ENCODE peak calls at places on chromosomes 2 and 18, in seven cellular contexts. U, Z, S, T, Q, P and R are unnamed samples.

GRCh38 chr2:80971-81736 is 34.8 kb upstream of the FAM110C start:
- DNase-seq in S (no peak), Z (no peak), P (no peak), U (no peak), T (no peak), Q (no peak), R (no peak)

GRCh38 chr18:40179647-40180175 is 1775.3 kb upstream of the PIK3C3 start:
- DNase-seq in Q (no peak), Z (peak), U (no peak), T (no peak), S (no peak), P (no peak), R (no peak)

GRCh38 chr18:55582325-55582724 is 5.7 kb downstream of the TCF4 start:
- DNase-seq in T (no peak), Q (no peak), Z (no peak), P (no peak), U (no peak), S (no peak), R (no peak)

GRCh38 chr2:236162804-236163482 is 5.2 kb downstream of the GBX2 start:
- DNase-seq in Q (no peak), T (no peak), S (no peak), P (no peak), Z (no peak), U (no peak), R (no peak)

GRCh38 chr2:79327460-79327859 is 167.9 kb upstream of the REG3A start:
- DNase-seq in Q (no peak), U (no peak), P (no peak), T (no peak), S (no peak), Z (no peak), R (no peak)

GRCh38 chr2:144320491-144320890 is 199.4 kb downstream of the ZEB2 start:
- DNase-seq in U (peak), P (no peak), Z (peak), T (no peak), S (no peak), Q (no peak), R (no peak)

GRCh38 chr2:28565720-28566295 is 69.9 kb downstream of the PLB1 start:
- DNase-seq in Q (no peak), U (no peak), Z (no peak), S (no peak), P (no peak), T (peak), R (no peak)

GRCh38 chr2:119040730-119041129 is 98.7 kb downstream of the MARCO start:
- DNase-seq in Q (no peak), P (no peak), U (no peak), T (no peak), Z (no peak), S (no peak), R (no peak)

GRCh38 chr2:71082402-71083252 is 14.2 kb downstream of the NAGK start:
- DNase-seq in Z (no peak), Q (no peak), P (no peak), T (no peak), S (no peak), U (no peak), R (no peak)

GRCh38 chr2:174023591-174024523 is 58.7 kb upstream of the SP3 start:
- DNase-seq in Z (peak), U (peak), S (peak), Q (peak), T (no peak), P (peak), R (no peak)

GRCh38 chr2:68746408-68746807 is 11.8 kb downstream of the ARHGAP25 start:
- DNase-seq in P (no peak), S (no peak), U (no peak), Z (no peak), Q (no peak), T (no peak), R (no peak)

GRCh38 chr2:237912271-237913192 is 53.1 kb downstream of the RAMP1 start:
- DNase-seq in Z (no peak), S (no peak), Q (no peak), P (no peak), U (no peak), T (no peak), R (no peak)

GRCh38 chr2:186780701-186781316 is 68.2 kb downstream of the ZSWIM2 start:
- DNase-seq in Q (peak), P (peak), S (no peak), T (no peak), Z (peak), U (peak), R (no peak)

GRCh38 chr2:130901061-130901460 is 64.3 kb downstream of the ARHGEF4 start:
- DNase-seq in Z (no peak), U (no peak), P (no peak), Q (no peak), T (no peak), S (no peak), R (no peak)

GRCh38 chr2:169900686-169901085 is 73.4 kb downstream of the UBR3 start:
- DNase-seq in P (no peak), Q (no peak), T (no peak), S (no peak), U (no peak), Z (peak), R (no peak)

GRCh38 chr2:227849906-227850305 is 21.5 kb upstream of the DAW1 start:
- DNase-seq in S (no peak), P (no peak), Q (peak), T (no peak), U (no peak), Z (peak), R (no peak)

GRCh38 chr18:43875496-43875895 is 598.2 kb upstream of the SYT4 start:
- DNase-seq in U (peak), Z (no peak), Q (no peak), P (no peak), T (no peak), S (no peak), R (no peak)

GRCh38 chr2:227407601-227408089 is 19.9 kb upstream of the SCYGR1 start:
- DNase-seq in S (peak), T (no peak), P (no peak), U (no peak), Z (no peak), Q (no peak), R (no peak)

GRCh38 chr18:43161528-43161927 is 46.0 kb upstream of the RIT2 start:
- DNase-seq in T (no peak), P (no peak), U (peak), Q (no peak), S (no peak), Z (peak), R (no peak)

GRCh38 chr2:234446404-234447076 is 50.3 kb downstream of the ARL4C start:
- DNase-seq in Z (no peak), Q (no peak), S (peak), T (no peak), U (no peak), P (no peak), R (no peak)

GRCh38 chr18:34862561-34862960 is 152.5 kb downstream of the DTNA start:
- DNase-seq in S (no peak), T (no peak), Z (no peak), P (no peak), Q (no peak), U (no peak), R (no peak)

GRCh38 chr18:34659579-34660517 is 50.2 kb upstream of the DTNA start:
- DNase-seq in Q (peak), U (peak), Z (peak), S (peak), P (peak), T (peak), R (peak)

GRCh38 chr2:241538838-241539615 is 19.5 kb upstream of the BOK start:
- DNase-seq in U (no peak), P (no peak), S (no peak), Z (no peak), Q (no peak), T (no peak), R (no peak)

GRCh38 chr2:238294393-238295143 is 6.2 kb upstream of the PER2 start:
- DNase-seq in U (no peak), Q (no peak), Z (no peak), S (no peak), T (no peak), P (peak), R (no peak)

GRCh38 chr2:58845011-58845410 is 603.9 kb upstream of the FANCL start:
- DNase-seq in S (no peak), Z (no peak), U (no peak), Q (no peak), T (no peak), P (no peak), R (no peak)

GRCh38 chr2:26768759-26769500 is 4.8 kb downstream of the SLC35F6 start:
- DNase-seq in U (peak), S (peak), Q (no peak), P (no peak), Z (no peak), T (no peak), R (no peak)

GRCh38 chr2:26767894-26768487 is 3.9 kb downstream of the SLC35F6 start:
- DNase-seq in T (no peak), Q (no peak), P (no peak), Z (no peak), U (no peak), S (no peak), R (no peak)

GRCh38 chr2:26772064-26773001 is 8.2 kb downstream of the SLC35F6 start:
- DNase-seq in P (peak), Q (no peak), Z (peak), T (peak), S (peak), U (peak), R (peak)

GRCh38 chr2:26769501-26769850 is 5.4 kb downstream of the SLC35F6 start:
- DNase-seq in S (no peak), P (no peak), T (no peak), Z (no peak), Q (no peak), U (no peak), R (no peak)

GRCh38 chr2:26770986-26771586 is 7.0 kb downstream of the SLC35F6 start:
- DNase-seq in P (peak), U (peak), S (peak), T (peak), Q (no peak), Z (peak), R (peak)
- TF ChIP-seq CTCF in P (peak), U (peak), S (no peak), T (no peak), Q (peak), Z (peak), R (peak)

DNA sequence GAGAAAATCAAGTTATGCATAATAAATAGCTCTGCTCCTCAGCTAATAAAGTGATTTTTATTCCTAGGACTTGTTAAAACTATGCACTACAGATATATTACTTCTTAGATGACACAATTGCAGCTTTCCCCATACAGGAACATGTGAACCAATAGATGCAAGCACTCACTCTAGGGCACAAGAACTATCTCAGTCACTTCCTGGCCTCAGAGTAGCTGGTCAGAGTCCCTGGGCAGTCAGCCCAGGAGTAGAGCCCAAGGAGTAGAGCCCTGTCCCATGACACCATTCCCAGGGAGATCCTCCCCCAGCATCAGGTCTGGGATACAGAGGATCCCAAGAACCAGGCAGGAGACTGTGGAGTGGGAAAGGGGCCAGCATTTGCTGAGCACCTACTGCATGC is 2.7 kb downstream of the TNS1 start:
- DNase-seq in P (no peak), T (peak), Q (no peak), Z (peak), S (no peak), U (peak), R (no peak)
- H3K4me3 ChIP-seq in P (no peak), T (no peak), Q (peak), Z (no peak), S (no peak), U (no peak), R (no peak)

DNA sequence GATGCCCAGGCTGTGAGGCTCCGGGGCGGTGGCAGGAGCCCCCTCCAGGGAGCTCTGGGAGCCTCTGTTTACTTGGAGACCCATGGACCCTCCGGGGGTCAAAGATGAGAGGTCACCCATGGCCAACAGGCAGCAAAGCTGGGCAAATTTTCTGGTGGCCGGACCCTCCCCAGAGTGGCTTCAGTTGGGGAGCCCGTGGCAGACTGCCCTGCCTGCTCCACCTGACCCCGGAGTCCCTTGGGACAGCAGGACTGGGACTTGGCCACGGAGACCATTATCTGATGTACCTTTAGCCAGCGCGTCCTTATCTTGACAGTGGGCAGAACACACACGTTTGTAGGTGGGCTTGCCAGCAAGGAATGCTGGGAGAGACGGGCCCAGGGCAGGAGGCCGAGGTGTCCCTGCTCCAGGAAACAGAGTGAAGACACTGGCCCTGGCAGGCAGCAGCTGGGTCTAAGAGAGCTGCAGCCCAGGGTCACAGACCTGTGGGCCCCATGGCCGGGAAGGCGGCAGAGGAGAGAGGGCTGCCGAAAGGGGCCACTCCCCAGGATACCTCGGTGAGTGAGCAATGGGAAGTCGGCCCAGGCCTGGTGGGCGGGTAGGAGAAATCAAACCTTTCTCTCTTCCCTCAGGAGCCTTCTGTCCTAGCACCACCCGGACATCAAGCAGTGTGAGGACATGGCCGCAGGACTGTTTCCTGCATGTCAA is at the start of the genes ABCG5 and ABCG8:
- DNase-seq in U (no peak), P (peak), Q (no peak), T (no peak), Z (no peak), S (no peak), R (no peak)
- TF ChIP-seq CTCF in U (no peak), P (peak), Q (no peak), T (no peak), Z (no peak), S (no peak), R (no peak)

DNA sequence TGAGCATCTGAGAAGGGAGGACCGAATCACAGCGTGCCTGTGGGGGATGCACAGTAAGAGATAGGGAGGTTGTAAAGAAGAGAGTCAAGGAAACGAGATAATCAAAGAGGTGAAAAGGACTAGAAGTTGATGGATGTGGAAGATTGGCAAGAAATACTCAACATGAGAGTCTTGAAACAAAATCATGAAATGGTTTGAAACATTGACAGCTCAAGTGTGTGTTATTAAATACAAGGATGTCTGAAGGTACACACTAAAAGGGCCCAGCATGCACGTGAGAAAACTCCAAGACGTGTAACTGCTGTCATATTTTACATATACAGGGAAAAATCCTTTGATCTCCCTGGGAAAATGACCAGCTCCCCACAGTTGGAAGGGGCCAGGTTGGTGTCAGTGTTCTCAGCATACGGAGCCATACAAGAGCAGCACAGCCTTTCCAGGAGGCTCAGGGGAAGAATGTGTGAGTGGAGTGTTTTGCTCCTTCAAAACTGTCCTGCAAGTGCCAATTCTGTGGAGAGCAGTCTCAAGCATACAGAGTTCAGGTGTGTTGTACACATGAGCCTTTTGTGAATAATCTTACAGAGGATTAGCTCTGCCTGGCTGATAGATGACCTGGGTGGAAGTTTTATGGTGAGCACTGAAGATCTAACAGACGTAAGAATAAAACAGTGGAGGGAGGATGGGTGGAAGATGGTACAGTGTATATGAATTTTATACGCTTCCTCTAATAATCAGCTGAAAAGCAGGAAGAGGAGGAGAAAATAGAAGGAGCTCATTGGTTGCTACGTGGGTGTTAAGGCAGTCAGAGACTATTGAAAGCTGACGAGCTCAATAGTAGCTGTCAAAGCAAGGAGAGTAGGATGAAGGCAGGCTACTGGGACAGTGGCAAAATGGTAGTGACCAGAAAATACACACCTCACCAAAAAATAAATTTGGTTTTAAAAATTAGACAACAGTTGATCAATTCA is 126.8 kb downstream of the ATP9B start:
- DNase-seq in U (no peak), Z (no peak), P (no peak), T (no peak), S (no peak), Q (no peak), R (no peak)
- H3K4me3 ChIP-seq in U (no peak), Z (no peak), P (no peak), T (no peak), S (no peak), Q (no peak), R (no peak)

GRCh38 chr2:56009758-56010534 is 86.4 kb upstream of the EFEMP1 start:
- DNase-seq in Z (peak), P (peak), Q (no peak), T (no peak), S (no peak), U (peak), R (no peak)
- TF ChIP-seq CTCF in Z (peak), P (peak), Q (peak), T (peak), S (peak), U (peak), R (peak)

GRCh38 chr2:230920167-230920566 is 4.9 kb downstream of the GPR55 start:
- DNase-seq in Q (no peak), T (no peak), Z (no peak), U (no peak), S (no peak), P (no peak), R (no peak)
- H3K4me3 ChIP-seq in Q (no peak), T (no peak), Z (no peak), U (no peak), S (no peak), P (no peak), R (no peak)

GRCh38 chr2:205716126-205716525 is 33.8 kb downstream of the NRP2 start:
- DNase-seq in U (no peak), Q (no peak), T (no peak), Z (no peak), S (no peak), P (no peak), R (no peak)
- TF ChIP-seq CTCF in U (peak), Q (peak), T (no peak), Z (peak), S (peak), P (peak), R (peak)

DNA sequence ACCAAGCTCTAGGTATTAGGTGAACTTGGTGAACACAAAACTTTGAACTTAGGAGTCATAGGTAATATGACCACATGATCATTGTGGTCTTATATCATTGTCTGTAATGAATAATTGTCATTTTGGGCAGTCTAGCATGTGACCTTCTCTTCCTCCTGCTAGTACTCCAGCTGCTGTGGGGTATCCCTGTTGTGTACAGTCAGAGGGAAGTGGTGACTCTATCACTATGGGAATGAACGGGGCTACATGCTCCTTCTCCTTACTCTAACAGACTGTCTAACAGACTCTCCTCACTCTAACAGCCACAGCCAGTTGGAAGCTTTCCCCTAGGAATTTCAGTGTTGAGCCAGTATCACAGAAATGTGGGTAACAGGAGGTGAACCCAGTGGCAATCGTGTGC is 68.2 kb upstream of the NEDD4L start:
- DNase-seq in P (no peak), Z (no peak), Q (no peak), S (no peak), T (no peak), U (no peak), R (no peak)
- H3K4me3 ChIP-seq in P (no peak), Z (no peak), Q (no peak), S (no peak), T (no peak), U (no peak), R (peak)